ENCODE peak calls at places on chromosomes 3 and 15, in five cellular contexts. C is Peyer's patch; G is left lung; A is WERI-Rb-1; N is CD4-positive, alpha-beta T cell. H is an unnamed sample.

GRCh38 chr15:69531302-69532027 is 78.8 kb downstream of the RPLP1 start:
- DNase-seq in C (no peak), G (no peak), A (no peak), N (no peak), H (no peak)

GRCh38 chr3:59317386-59317785 is 267.6 kb upstream of the CFAP20DC start:
- DNase-seq in C (no peak), G (no peak), A (no peak), N (no peak), H (no peak)

GRCh38 chr3:30073040-30073439 is 533.4 kb upstream of the TGFBR2 start:
- DNase-seq in C (no peak), G (no peak), A (no peak), N (no peak), H (no peak)

GRCh38 chr15:91849749-91850161 is 3.8 kb upstream of the SLCO3A1 start:
- DNase-seq in C (no peak), G (no peak), A (no peak), N (no peak), H (no peak)

GRCh38 chr15:28934645-28935044 is 48.9 kb downstream of the APBA2 start:
- DNase-seq in C (peak), G (no peak), A (no peak), N (no peak), H (no peak)

GRCh38 chr3:16476636-16477035 is 36.9 kb downstream of the RFTN1 start:
- DNase-seq in C (no peak), G (no peak), A (no peak), N (no peak), H (no peak)

GRCh38 chr3:170057550-170057949 is 19.8 kb downstream of the GPR160 start:
- DNase-seq in C (no peak), G (no peak), A (no peak), N (no peak), H (no peak)

GRCh38 chr3:53817809-53818208 is 28.4 kb downstream of the CHDH start:
- DNase-seq in C (no peak), G (no peak), A (no peak), N (no peak), H (no peak)

GRCh38 chr15:72851586-72851985 is 68.0 kb upstream of the ADPGK start:
- DNase-seq in C (no peak), G (no peak), A (peak), N (no peak), H (no peak)

GRCh38 chr15:37099321-37100108 is 834 bp downstream of the MEIS2 start:
- DNase-seq in C (no peak), G (no peak), A (peak), N (no peak), H (peak)

GRCh38 chr3:71707600-71707999 is 17.6 kb downstream of the EIF4E3 start:
- DNase-seq in C (no peak), G (no peak), A (no peak), N (no peak), H (no peak)

GRCh38 chr15:90872481-90873184 is 4.2 kb downstream of the FURIN start:
- DNase-seq in C (peak), G (no peak), A (no peak), N (no peak), H (no peak)

GRCh38 chr3:64053581-64053980 is 30.3 kb upstream of the PSMD6 start:
- DNase-seq in C (no peak), G (no peak), A (peak), N (no peak), H (no peak)

GRCh38 chr3:79820089-79820488 is 52.3 kb upstream of the ROBO1 start:
- DNase-seq in C (no peak), G (no peak), A (no peak), N (no peak), H (no peak)

GRCh38 chr3:133835961-133836360 is 30.3 kb downstream of the SRPRB start:
- DNase-seq in C (no peak), G (no peak), A (no peak), N (no peak), H (no peak)

GRCh38 chr3:144433006-144433405 is 461.4 kb downstream of the DIPK2A start:
- DNase-seq in C (no peak), G (no peak), A (no peak), N (no peak), H (no peak)

GRCh38 chr3:87270908-87271727 is 5.3 kb downstream of the POU1F1 start:
- DNase-seq in C (no peak), G (no peak), A (no peak), N (no peak), H (no peak)

GRCh38 chr15:66838671-66839239 is 136.7 kb downstream of the SMAD6 start:
- DNase-seq in C (no peak), G (no peak), A (no peak), N (no peak), H (no peak)

GRCh38 chr3:72299321-72299802 is 514.4 kb upstream of the PROK2 start:
- DNase-seq in C (no peak), G (no peak), A (no peak), N (no peak), H (peak)

GRCh38 chr15:69673236-69673881 is 220.7 kb downstream of the RPLP1 start:
- DNase-seq in C (no peak), G (no peak), A (peak), N (no peak), H (no peak)

GRCh38 chr3:99960941-99961340 is 143.3 kb downstream of the CMSS1 start:
- DNase-seq in C (no peak), G (no peak), A (no peak), N (no peak), H (no peak)

GRCh38 chr3:141153679-141153966 is 78.0 kb upstream of the PXYLP1 start:
- DNase-seq in C (no peak), G (no peak), A (no peak), N (no peak), H (no peak)

GRCh38 chr3:34650131-34650530 is 851.7 kb downstream of the PDCD6IP start:
- DNase-seq in C (no peak), G (no peak), A (no peak), N (no peak), H (no peak)

GRCh38 chr3:126573492-126574117 is 14.9 kb upstream of the C3orf22 start:
- DNase-seq in C (peak), G (peak), A (no peak), N (no peak), H (no peak)

GRCh38 chr15:65914371-65914770 is 45.1 kb downstream of the RAB11A start:
- DNase-seq in C (no peak), G (no peak), A (no peak), N (no peak), H (no peak)

GRCh38 chr3:42036483-42036823 is 54.7 kb upstream of the TRAK1 start:
- DNase-seq in C (no peak), G (no peak), A (no peak), N (no peak), H (no peak)

GRCh38 chr3:79410617-79411016 is 357.2 kb downstream of the ROBO1 start:
- DNase-seq in C (no peak), G (no peak), A (no peak), N (no peak), H (no peak)

GRCh38 chr3:121562148-121562547 is 5.6 kb upstream of the ARGFX start:
- DNase-seq in C (no peak), G (no peak), A (no peak), N (no peak), H (no peak)

GRCh38 chr3:155131104-155131503 is 51.0 kb downstream of the MME start:
- DNase-seq in C (no peak), G (no peak), A (no peak), N (no peak), H (no peak)

GRCh38 chr3:116663161-116663885 is 46.3 kb upstream of the TUSC7 start:
- DNase-seq in C (no peak), G (no peak), A (peak), N (no peak), H (no peak)

GRCh38 chr3:143975549-143976152 is 4.0 kb downstream of the DIPK2A start:
- DNase-seq in C (no peak), G (no peak), A (no peak), N (no peak), H (no peak)

GRCh38 chr3:117356296-117356695 is 646.7 kb downstream of the TUSC7 start:
- DNase-seq in C (no peak), G (no peak), A (no peak), N (no peak), H (no peak)

GRCh38 chr3:53196575-53197407 is 35.8 kb downstream of the PRKCD start:
- DNase-seq in C (no peak), G (no peak), A (peak), N (no peak), H (no peak)

GRCh38 chr3:39115870-39116269 is 8.4 kb downstream of the TTC21A start:
- DNase-seq in C (no peak), G (no peak), A (no peak), N (no peak), H (no peak)

GRCh38 chr15:68316061-68316804 is 38.7 kb downstream of the FEM1B start:
- DNase-seq in C (peak), G (peak), A (peak), N (no peak), H (no peak)

GRCh38 chr3:72227536-72228070 is 442.7 kb upstream of the PROK2 start:
- DNase-seq in C (no peak), G (no peak), A (no peak), N (no peak), H (no peak)

GRCh38 chr3:118938183-118938961 is 96.3 kb downstream of the IGSF11 start:
- DNase-seq in C (no peak), G (no peak), A (no peak), N (no peak), H (no peak)
- TF ChIP-seq CTCF in C (no peak), G (no peak), A (no peak), N (no peak), H (no peak)

GRCh38 chr15:60916674-60917468 is 312.2 kb downstream of the RORA start:
- DNase-seq in C (peak), G (peak), A (peak), N (peak), H (peak)
- H3K27ac ChIP-seq in C (peak), G (peak), A (peak), N (no peak), H (peak)

GRCh38 chr3:3201584-3201983 is 22.1 kb upstream of the CRBN start:
- DNase-seq in C (no peak), G (no peak), A (no peak), N (no peak), H (no peak)

GRCh38 chr3:3196148-3196861 is 16.8 kb upstream of the CRBN start:
- DNase-seq in C (no peak), G (no peak), A (peak), N (no peak), H (no peak)

GRCh38 chr3:3200632-3201212 is 21.2 kb upstream of the CRBN start:
- DNase-seq in C (no peak), G (no peak), A (peak), N (peak), H (no peak)
- TF ChIP-seq CTCF in C (peak), G (peak), A (peak), N (peak), H (peak)

GRCh38 chr15:81174759-81175327 is 21.8 kb upstream of the IL16 start:
- DNase-seq in C (no peak), G (no peak), A (no peak), N (no peak), H (no peak)
- H3K27ac ChIP-seq in C (no peak), G (no peak), A (no peak), N (no peak), H (no peak)

GRCh38 chr3:153210660-153211059 is 48.6 kb downstream of the RAP2B start:
- DNase-seq in C (no peak), G (no peak), A (no peak), N (no peak), H (no peak)

GRCh38 chr3:153209596-153209995 is 47.6 kb downstream of the RAP2B start:
- DNase-seq in C (no peak), G (peak), A (no peak), N (no peak), H (peak)

GRCh38 chr3:153215497-153215896 is 53.5 kb downstream of the RAP2B start:
- DNase-seq in C (no peak), G (no peak), A (no peak), N (no peak), H (no peak)

GRCh38 chr3:153215971-153216370 is 53.9 kb downstream of the RAP2B start:
- DNase-seq in C (no peak), G (no peak), A (no peak), N (no peak), H (no peak)

GRCh38 chr3:153210116-153210515 is 48.1 kb downstream of the RAP2B start:
- DNase-seq in C (no peak), G (no peak), A (no peak), N (peak), H (no peak)
- TF ChIP-seq CTCF in C (no peak), G (no peak), A (no peak), N (peak), H (no peak)

DNA sequence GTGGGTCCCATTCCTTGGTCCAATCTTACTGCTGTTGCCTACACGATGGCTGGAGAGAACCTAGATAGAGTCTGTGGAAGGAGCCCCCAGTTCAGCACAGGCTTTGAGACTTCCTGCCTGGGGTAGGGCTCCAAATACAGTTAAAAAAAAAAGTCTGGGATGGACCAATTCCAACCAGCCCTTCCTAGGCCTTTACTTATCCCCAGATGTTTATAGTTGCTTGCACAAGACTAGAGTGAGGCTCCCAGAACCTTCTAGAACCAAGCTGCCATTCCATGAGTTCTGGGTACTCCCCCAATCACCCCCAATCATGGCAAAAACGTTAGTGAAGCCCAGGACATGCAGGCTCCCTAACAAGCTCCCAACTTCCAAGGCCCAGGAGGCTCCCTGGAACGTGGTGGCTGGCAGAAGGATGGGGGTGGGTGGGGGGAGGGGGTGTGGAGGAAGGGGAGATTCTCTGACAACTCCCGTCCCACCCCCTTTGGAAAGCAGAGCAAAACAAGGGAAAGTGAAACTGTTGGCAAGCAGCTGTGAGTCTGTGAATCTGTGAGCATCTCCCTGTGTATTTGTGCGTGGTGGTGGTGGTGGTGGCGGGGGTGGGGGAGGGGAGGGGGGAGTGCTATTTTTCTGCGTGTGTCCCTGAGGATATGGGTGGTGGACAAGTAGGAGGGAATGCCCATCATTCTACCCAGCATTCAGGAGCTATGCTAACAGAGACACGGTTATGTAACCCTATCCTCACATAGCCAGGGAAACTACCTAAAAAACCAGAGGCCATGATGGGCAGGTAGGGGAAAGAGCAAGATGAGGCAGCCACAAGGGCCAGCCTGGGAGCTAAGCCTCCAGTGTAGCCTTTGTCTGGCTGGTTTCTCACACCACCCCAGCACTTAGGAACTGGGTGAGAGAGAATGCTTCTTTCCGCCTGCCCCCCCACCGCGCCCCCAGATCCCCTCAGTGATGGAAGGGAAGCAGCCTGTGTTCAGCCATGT is 2.0 kb downstream of the MST1R start:
- DNase-seq in C (no peak), G (no peak), A (no peak), N (no peak), H (no peak)
- H3K27ac ChIP-seq in C (peak), G (peak), A (no peak), N (no peak), H (peak)

GRCh38 chr15:56919708-56920637 is 1.5 kb downstream of the TCF12 start:
- DNase-seq in C (no peak), G (peak), A (peak), N (no peak), H (peak)

GRCh38 chr15:56917652-56918045 is 795 bp upstream of the TCF12 start:
- DNase-seq in C (no peak), G (no peak), A (no peak), N (no peak), H (no peak)

GRCh38 chr15:56918907-56919707 is 663 bp downstream of the TCF12 start:
- DNase-seq in C (peak), G (peak), A (peak), N (peak), H (peak)

GRCh38 chr15:56916825-56917477 is 1.5 kb upstream of the TCF12 start:
- DNase-seq in C (no peak), G (no peak), A (no peak), N (no peak), H (no peak)

DNA sequence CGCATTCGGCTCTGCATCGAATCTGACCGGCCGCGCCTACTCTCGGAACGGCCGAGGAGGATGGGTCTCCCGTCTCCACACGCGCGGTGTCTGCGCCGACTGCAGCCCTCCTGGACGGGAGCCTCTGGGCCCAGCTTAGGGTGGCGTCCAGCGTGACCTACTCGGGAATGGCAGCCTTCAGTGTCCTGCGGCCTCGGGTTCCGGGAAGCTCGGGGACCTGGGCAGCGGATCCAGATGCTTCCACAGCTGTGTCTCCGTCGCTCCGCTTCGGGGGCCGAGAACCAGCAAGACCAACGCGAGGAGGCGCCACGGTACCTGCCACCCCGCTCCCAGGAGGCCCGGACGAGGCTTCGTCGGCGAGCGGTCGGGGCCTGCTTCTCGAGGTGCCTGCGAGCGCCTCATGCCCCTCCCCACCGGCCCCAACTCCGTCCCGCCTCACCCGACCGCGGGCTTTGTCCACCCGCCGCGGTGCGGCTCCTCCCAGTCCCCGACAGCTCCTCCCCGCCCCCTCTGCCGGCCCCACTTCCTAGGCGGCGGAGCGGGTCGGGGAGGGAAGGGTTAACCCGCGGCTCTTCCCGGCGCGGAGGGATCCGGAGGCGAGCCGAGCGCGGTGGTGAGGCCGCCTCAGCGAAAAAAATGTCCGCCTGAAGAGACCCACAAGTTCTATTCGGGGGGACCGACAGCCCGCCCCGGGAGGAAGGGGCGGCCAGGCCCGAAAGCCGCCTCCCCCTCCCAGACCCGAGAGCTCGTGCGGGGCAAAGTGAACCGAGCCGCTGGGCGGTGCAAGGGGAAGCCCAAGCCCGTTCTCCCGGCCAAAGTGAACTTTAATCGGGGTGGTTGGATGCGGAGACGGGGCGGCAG is at the start of gene TCF12:
- DNase-seq in C (peak), G (peak), A (peak), N (peak), H (peak)
- TF ChIP-seq CTCF in C (peak), G (no peak), A (no peak), N (peak), H (peak)

DNA sequence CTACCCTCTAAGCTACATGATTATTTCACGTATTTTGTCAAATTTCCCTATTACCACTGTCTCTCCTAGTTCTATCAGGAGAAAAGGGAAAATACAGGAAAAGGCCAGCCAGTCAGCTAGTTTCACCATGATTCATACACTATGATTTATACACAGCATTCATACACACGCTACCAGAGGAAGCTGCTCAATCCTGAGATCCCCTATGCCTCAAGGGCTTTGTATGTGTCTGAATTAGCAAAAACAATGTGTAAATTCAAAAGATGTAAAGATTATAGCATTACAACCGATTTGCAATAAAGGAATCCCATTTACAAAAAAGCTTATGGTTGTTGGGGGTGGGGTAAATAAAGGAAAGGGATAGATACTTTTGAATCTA is 3.1 kb upstream of the ACKR4 start:
- DNase-seq in C (no peak), G (no peak), A (no peak), N (no peak), H (no peak)
- H3K27ac ChIP-seq in C (no peak), G (no peak), A (no peak), N (no peak), H (no peak)

DNA sequence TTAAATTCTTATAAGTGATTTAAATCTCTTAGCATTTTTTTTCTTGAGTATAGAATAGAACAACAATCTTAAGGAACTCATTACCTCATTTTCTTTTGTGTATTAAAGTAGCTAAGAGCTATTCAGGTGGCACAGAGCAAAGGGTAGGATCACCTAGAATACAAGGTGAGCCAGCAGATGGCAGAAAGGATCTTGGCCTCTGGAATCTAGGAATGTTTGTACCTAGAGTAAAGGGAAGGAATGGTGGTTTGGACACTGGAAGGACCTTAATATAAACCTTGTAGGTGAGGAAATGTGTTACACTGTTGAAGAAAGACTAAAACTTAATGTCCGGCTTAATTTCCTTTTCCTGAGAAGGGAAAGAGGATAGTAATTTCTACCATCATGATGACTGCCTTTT is 89.0 kb downstream of the GHSR start:
- DNase-seq in C (no peak), G (no peak), A (no peak), N (no peak), H (no peak)
- TF ChIP-seq CTCF in C (no peak), G (no peak), A (no peak), N (no peak), H (no peak)

GRCh38 chr15:57379487-57379886 is 3.2 kb downstream of the CGNL1 start:
- DNase-seq in C (no peak), G (no peak), A (no peak), N (no peak), H (no peak)
- H3K27ac ChIP-seq in C (no peak), G (no peak), A (no peak), N (no peak), H (no peak)

H was measured in psoas muscle.